ENCODE peak calls at places on chromosomes 13 and 19, in ten cellular contexts. X is uterus; O is GOT3; Y is lung microvascular endothelial cell; P is activated CD4-positive, alpha-beta T cell treated with anti-CD3 and anti-CD28 coated beads for 1 hour; T is NCI-H748 treated with DMSO at 0.1 percent for 48 hours; J is glomerular endothelial cell; R is GM23338; K is GM06990; C is stimulated activated CD4-positive, alpha-beta T cell treated with anti-CD3 and anti-CD28 coated beads, Interleukin-15, amount 100 ng/mL, for 24 hours. G is an unnamed sample.

GRCh38 chr19:4583961-4584669 is 24.6 kb upstream of the SEMA6B start:
- DNase-seq in O (no peak), R (peak), X (no peak), K (peak), C (peak), Y (peak), T (no peak), P (no peak), J (no peak), G (no peak)

GRCh38 chr19:31960474-31960873 is 384.9 kb upstream of the ZNF507 start:
- DNase-seq in T (no peak), K (no peak), R (no peak), J (no peak), P (no peak), X (no peak), Y (no peak), C (no peak), O (no peak), G (no peak)

GRCh38 chr19:19422156-19422555 is 16.7 kb downstream of the GATAD2A start:
- DNase-seq in Y (no peak), T (no peak), O (no peak), R (no peak), X (no peak), K (no peak), J (no peak), C (no peak), P (no peak), G (no peak)

GRCh38 chr19:7415163-7415856 is 66.6 kb downstream of the ARHGEF18 start:
- DNase-seq in J (no peak), R (peak), C (no peak), K (no peak), Y (peak), T (peak), X (no peak), O (no peak), P (no peak), G (no peak)

GRCh38 chr13:100235311-100235901 is 146.5 kb downstream of the PCCA start:
- DNase-seq in X (no peak), Y (peak), P (no peak), J (peak), T (peak), O (no peak), R (peak), C (no peak), K (no peak), G (no peak)

GRCh38 chr19:31100945-31101344 is 248.3 kb downstream of the TSHZ3 start:
- DNase-seq in J (no peak), C (no peak), T (no peak), P (no peak), X (no peak), K (no peak), O (no peak), R (no peak), Y (no peak), G (no peak)

GRCh38 chr13:110070511-110071120 is 236.3 kb downstream of the COL4A1 start:
- DNase-seq in P (no peak), X (no peak), J (no peak), Y (no peak), O (no peak), C (no peak), K (no peak), R (no peak), T (no peak), G (no peak)

GRCh38 chr19:33767898-33768413 is 28.7 kb upstream of the KCTD15 start:
- DNase-seq in P (no peak), R (peak), J (no peak), T (no peak), K (no peak), C (peak), Y (peak), X (no peak), O (no peak), G (no peak)

GRCh38 chr13:26679411-26679810 is 81.2 kb downstream of the GPR12 start:
- DNase-seq in R (no peak), C (no peak), O (no peak), T (no peak), P (no peak), X (no peak), K (no peak), J (no peak), Y (no peak), G (no peak)

GRCh38 chr13:41352935-41353801 is 42.1 kb downstream of the NAA16 start:
- DNase-seq in O (no peak), P (peak), K (peak), C (peak), X (no peak), R (peak), J (peak), T (no peak), Y (peak), G (no peak)

GRCh38 chr13:31773538-31773937 is 34.2 kb downstream of the RXFP2 start:
- DNase-seq in P (no peak), K (no peak), X (no peak), J (no peak), T (no peak), O (no peak), Y (peak), C (no peak), R (no peak), G (no peak)

GRCh38 chr19:31289381-31289880 is 59.8 kb downstream of the TSHZ3 start:
- DNase-seq in C (no peak), K (no peak), T (no peak), O (no peak), P (no peak), Y (no peak), J (no peak), X (no peak), R (no peak), G (no peak)

GRCh38 chr13:48749144-48749543 is 95.4 kb downstream of the CYSLTR2 start:
- DNase-seq in Y (peak), P (no peak), K (no peak), X (no peak), T (no peak), C (no peak), R (no peak), O (no peak), J (no peak), G (no peak)

GRCh38 chr19:28221736-28222135 is 991.2 kb downstream of the UQCRFS1 start:
- DNase-seq in T (no peak), P (no peak), J (no peak), C (no peak), X (no peak), K (no peak), Y (no peak), O (no peak), R (no peak), G (no peak)

GRCh38 chr19:15115080-15115479 is 7.9 kb downstream of the SYDE1 start:
- DNase-seq in O (no peak), P (no peak), Y (peak), X (peak), K (no peak), T (no peak), C (no peak), R (no peak), J (no peak), G (peak)

GRCh38 chr19:30525383-30525782 is 153.2 kb downstream of the ZNF536 start:
- DNase-seq in C (no peak), P (no peak), R (no peak), Y (no peak), J (no peak), O (no peak), K (no peak), X (no peak), T (no peak), G (no peak)

GRCh38 chr19:13026478-13026999 is 31.3 kb downstream of the NFIX start:
- DNase-seq in Y (peak), J (no peak), K (no peak), X (no peak), C (no peak), R (no peak), P (no peak), O (no peak), T (peak), G (no peak)

GRCh38 chr13:41004875-41005693 is 14.0 kb downstream of the ELF1 start:
- DNase-seq in J (no peak), C (no peak), R (no peak), Y (peak), X (no peak), O (no peak), T (no peak), K (peak), P (no peak), G (no peak)

GRCh38 chr13:79423801-79424642 is 18.0 kb upstream of the RBM26 start:
- DNase-seq in T (peak), Y (peak), O (no peak), K (no peak), X (no peak), P (no peak), C (no peak), R (peak), J (no peak), G (no peak)

GRCh38 chr13:45786293-45786920 is 65.1 kb downstream of the SIAH3 start:
- DNase-seq in Y (no peak), R (no peak), J (no peak), K (no peak), P (no peak), C (no peak), O (no peak), T (no peak), X (no peak), G (no peak)

GRCh38 chr19:56120371-56121179 is 520 bp downstream of the ZNF787 start:
- DNase-seq in K (peak), R (peak), T (peak), P (peak), Y (peak), X (peak), J (no peak), C (peak), O (peak), G (peak)

GRCh38 chr19:32599736-32600157 is 18.8 kb downstream of the PDCD5 start:
- DNase-seq in K (no peak), X (no peak), J (peak), R (peak), O (no peak), C (peak), T (peak), P (no peak), Y (peak), G (no peak)

GRCh38 chr19:44025217-44025936 is at the start of gene ZNF222:
- DNase-seq in K (peak), T (peak), X (peak), O (no peak), R (peak), C (peak), J (peak), P (peak), Y (peak), G (peak)

GRCh38 chr13:32261567-32261966 is 53.6 kb downstream of the ZAR1L start:
- DNase-seq in X (peak), O (no peak), K (no peak), J (peak), C (no peak), Y (peak), P (no peak), T (no peak), R (no peak), G (peak)

GRCh38 chr19:1000095-1000494 is at the start of gene GRIN3B:
- DNase-seq in R (peak), T (no peak), C (peak), J (no peak), X (peak), O (no peak), Y (peak), P (peak), K (no peak), G (no peak)

GRCh38 chr19:13839193-13839937 is 37.6 kb upstream of the NANOS3 start:
- DNase-seq in Y (peak), P (peak), K (peak), R (peak), T (no peak), X (peak), C (peak), J (no peak), O (peak), G (peak)

GRCh38 chr13:75223981-75224742 is 257.8 kb downstream of the TBC1D4 start:
- DNase-seq in O (no peak), X (no peak), J (no peak), C (no peak), P (no peak), R (no peak), K (no peak), T (no peak), Y (no peak), G (no peak)

GRCh38 chr19:47305309-47305751 is 4.3 kb upstream of the C5AR1 start:
- DNase-seq in J (no peak), K (peak), Y (peak), T (peak), X (peak), C (peak), R (peak), O (peak), P (peak), G (peak)

GRCh38 chr19:32809754-32810153 is 59.8 kb downstream of the SLC7A9 start:
- DNase-seq in K (no peak), O (no peak), T (no peak), Y (no peak), P (no peak), R (no peak), J (no peak), X (no peak), C (no peak), G (no peak)

GRCh38 chr13:113216165-113217056 is 7.0 kb downstream of the CUL4A start:
- DNase-seq in X (no peak), T (no peak), Y (peak), C (peak), P (no peak), R (peak), K (no peak), O (peak), J (no peak), G (no peak)

GRCh38 chr13:50378513-50378970 is 363.3 kb downstream of the KCNRG start:
- DNase-seq in T (peak), P (no peak), Y (no peak), R (no peak), X (no peak), C (no peak), O (no peak), J (no peak), K (no peak), G (no peak)

GRCh38 chr13:28442872-28443271 is 52.1 kb downstream of the FLT1 start:
- DNase-seq in R (no peak), T (no peak), X (no peak), Y (peak), J (no peak), P (no peak), K (no peak), O (no peak), C (no peak), G (no peak)

GRCh38 chr13:91406619-91407018 is 8.2 kb downstream of the GPC5 start:
- DNase-seq in P (no peak), T (peak), R (peak), X (no peak), J (no peak), C (peak), O (no peak), K (peak), Y (peak), G (no peak)

GRCh38 chr13:30845297-30846214 is 60.5 kb upstream of the MEDAG start:
- DNase-seq in P (no peak), J (no peak), R (no peak), K (no peak), O (no peak), C (no peak), T (no peak), X (no peak), Y (peak), G (no peak)

GRCh38 chr19:45691516-45692186 is at the start of gene SNRPD2:
- DNase-seq in C (peak), T (peak), O (peak), P (peak), J (peak), R (peak), K (no peak), Y (peak), X (peak), G (peak)

GRCh38 chr19:16605552-16605951 is 22.5 kb downstream of the MED26 start:
- DNase-seq in J (no peak), R (no peak), Y (peak), K (no peak), C (no peak), X (no peak), O (no peak), T (no peak), P (no peak), G (no peak)

GRCh38 chr19:46915386-46915785 is 54.6 kb downstream of the ARHGAP35 start:
- DNase-seq in T (no peak), P (no peak), Y (no peak), X (no peak), R (no peak), O (no peak), K (no peak), C (no peak), J (no peak), G (no peak)

GRCh38 chr19:58395220-58395978 is at the start of gene RNF225:
- DNase-seq in O (no peak), Y (no peak), J (no peak), C (peak), K (no peak), X (no peak), T (no peak), R (peak), P (no peak), G (no peak)